ENCODE peak calls at places on chromosomes 2 and 18, in five cellular contexts. One of them, this sample, is unnamed. For H3K4me1, the result is how much of the 10 kb centered on the place peaks cover.

GRCh38 chr2:11680901-11681721 is 11.1 kb upstream of the NTSR2 start:
- DNase-seq in neuronal stem cell: no peak
- DNase-seq in mesenchymal stem cell: no peak
- DNase-seq in H9: no peak
- DNase-seq in IMR-90: no peak
- DNase-seq in this sample: no peak

GRCh38 chr2:72935611-72935957 is 18.3 kb downstream of the EMX1 start:
- DNase-seq in neuronal stem cell: no peak
- DNase-seq in IMR-90: no peak
- DNase-seq in mesenchymal stem cell: no peak
- DNase-seq in H9: no peak
- DNase-seq in this sample: no peak

GRCh38 chr2:136243638-136244557 is 125.9 kb upstream of the CXCR4 start:
- DNase-seq in IMR-90: no peak
- DNase-seq in mesenchymal stem cell: no peak
- DNase-seq in H9: no peak
- DNase-seq in neuronal stem cell: no peak
- DNase-seq in this sample: no peak

GRCh38 chr18:10391506-10391905 is 62.9 kb upstream of the APCDD1 start:
- DNase-seq in neuronal stem cell: no peak
- DNase-seq in mesenchymal stem cell: no peak
- DNase-seq in H9: no peak
- DNase-seq in IMR-90: no peak
- DNase-seq in this sample: no peak

GRCh38 chr18:66813138-66813537 is 209.2 kb upstream of the CDH19 start:
- DNase-seq in mesenchymal stem cell: no peak
- DNase-seq in H9: no peak
- DNase-seq in IMR-90: no peak
- DNase-seq in neuronal stem cell: no peak
- DNase-seq in this sample: no peak

GRCh38 chr2:3101016-3101703 is 276.5 kb downstream of the EIPR1 start:
- DNase-seq in mesenchymal stem cell: no peak
- DNase-seq in H9: no peak
- DNase-seq in neuronal stem cell: no peak
- DNase-seq in IMR-90: no peak
- DNase-seq in this sample: no peak

GRCh38 chr18:49898421-49898820 is 85.1 kb upstream of the ACAA2 start:
- DNase-seq in H9: peak
- DNase-seq in neuronal stem cell: peak
- DNase-seq in IMR-90: peak
- DNase-seq in mesenchymal stem cell: peak
- DNase-seq in this sample: peak

GRCh38 chr2:132923787-132924186 is 253.8 kb upstream of the LYPD1 start:
- DNase-seq in H9: no peak
- DNase-seq in mesenchymal stem cell: no peak
- DNase-seq in neuronal stem cell: no peak
- DNase-seq in IMR-90: peak
- DNase-seq in this sample: no peak

GRCh38 chr2:109210431-109211200 is 81.6 kb downstream of the SH3RF3 start:
- DNase-seq in mesenchymal stem cell: no peak
- DNase-seq in H9: no peak
- DNase-seq in neuronal stem cell: no peak
- DNase-seq in IMR-90: peak
- DNase-seq in this sample: no peak

GRCh38 chr2:109402180-109402579 is 211.6 kb downstream of the SEPTIN10 start:
- DNase-seq in neuronal stem cell: no peak
- DNase-seq in H9: no peak
- DNase-seq in IMR-90: no peak
- DNase-seq in mesenchymal stem cell: peak
- DNase-seq in this sample: no peak

GRCh38 chr2:64263315-64263714 is 119.1 kb upstream of the PELI1 start:
- DNase-seq in neuronal stem cell: no peak
- DNase-seq in mesenchymal stem cell: peak
- DNase-seq in H9: no peak
- DNase-seq in IMR-90: peak
- DNase-seq in this sample: no peak

GRCh38 chr2:216404010-216404618 is 8.2 kb upstream of the SMARCAL1 start:
- DNase-seq in mesenchymal stem cell: peak
- DNase-seq in neuronal stem cell: no peak
- DNase-seq in IMR-90: peak
- DNase-seq in H9: peak
- DNase-seq in this sample: peak

GRCh38 chr18:79399275-79400081 is 3.7 kb downstream of the NFATC1 start:
- DNase-seq in neuronal stem cell: no peak
- DNase-seq in H9: no peak
- DNase-seq in IMR-90: no peak
- DNase-seq in mesenchymal stem cell: no peak
- DNase-seq in this sample: no peak

GRCh38 chr2:230677182-230677946 is 35.3 kb upstream of the CAB39 start:
- DNase-seq in neuronal stem cell: no peak
- DNase-seq in IMR-90: peak
- DNase-seq in mesenchymal stem cell: no peak
- DNase-seq in H9: no peak
- DNase-seq in this sample: no peak

GRCh38 chr2:238106698-238107524 is 6.8 kb downstream of the ESPNL start:
- DNase-seq in neuronal stem cell: no peak
- DNase-seq in mesenchymal stem cell: no peak
- DNase-seq in IMR-90: no peak
- DNase-seq in H9: peak
- DNase-seq in this sample: peak

GRCh38 chr2:233056961-233057605 is 3.1 kb upstream of the INPP5D start:
- DNase-seq in mesenchymal stem cell: no peak
- DNase-seq in IMR-90: no peak
- DNase-seq in neuronal stem cell: no peak
- DNase-seq in H9: no peak
- DNase-seq in this sample: no peak

GRCh38 chr2:33118648-33119047 is 171.9 kb downstream of the LTBP1 start:
- DNase-seq in mesenchymal stem cell: no peak
- DNase-seq in IMR-90: no peak
- DNase-seq in neuronal stem cell: no peak
- DNase-seq in H9: no peak
- DNase-seq in this sample: no peak
- H3K4me1 ChIP-seq in mesenchymal stem cell: under half
- H3K4me1 ChIP-seq in IMR-90: under half
- H3K4me1 ChIP-seq in neuronal stem cell: under half
- H3K4me1 ChIP-seq in H9: under half
- H3K4me1 ChIP-seq in this sample: under half

GRCh38 chr2:173961346-173961705 is 3.8 kb downstream of the SP3 start:
- DNase-seq in mesenchymal stem cell: no peak
- DNase-seq in H9: no peak
- DNase-seq in IMR-90: peak
- DNase-seq in neuronal stem cell: no peak
- DNase-seq in this sample: no peak
- H3K4ac ChIP-seq in mesenchymal stem cell: no peak
- H3K4ac ChIP-seq in H9: no peak
- H3K4ac ChIP-seq in IMR-90: no peak
- H3K4ac ChIP-seq in neuronal stem cell: no peak
- H3K4ac ChIP-seq in this sample: no peak

GRCh38 chr2:121529439-121530209 is 1.1 kb upstream of the RNU4ATAC start:
- DNase-seq in mesenchymal stem cell: peak
- DNase-seq in H9: peak
- DNase-seq in neuronal stem cell: peak
- DNase-seq in IMR-90: peak
- DNase-seq in this sample: no peak
- H3K18ac ChIP-seq in mesenchymal stem cell: peak
- H3K18ac ChIP-seq in H9: no peak
- H3K18ac ChIP-seq in neuronal stem cell: peak
- H3K18ac ChIP-seq in IMR-90: no peak
- H3K18ac ChIP-seq in this sample: peak

DNA sequence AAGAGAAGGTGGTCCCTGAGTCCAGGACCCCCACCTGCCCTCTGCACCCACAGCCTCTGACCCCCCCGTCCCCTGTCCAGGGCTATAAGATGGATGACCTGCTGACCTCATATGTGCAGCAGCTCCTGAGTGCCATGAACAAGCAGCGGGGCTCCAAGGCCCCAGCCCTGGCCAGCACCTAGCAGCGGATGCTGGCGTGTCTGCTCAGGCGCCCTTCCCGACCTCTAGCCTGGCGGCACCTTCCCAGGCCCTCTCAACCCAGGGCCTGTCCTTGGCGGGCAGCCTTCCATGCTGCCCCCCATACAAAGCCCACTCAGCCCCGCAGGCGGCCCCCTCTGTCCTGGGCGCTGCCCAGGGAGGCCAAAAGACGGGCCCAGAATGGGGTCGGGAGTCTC is 8.7 kb upstream of the GPR17 start:
- DNase-seq in neuronal stem cell: no peak
- DNase-seq in mesenchymal stem cell: no peak
- DNase-seq in H9: no peak
- DNase-seq in IMR-90: no peak
- DNase-seq in this sample: no peak
- H3K4me1 ChIP-seq in neuronal stem cell: under half
- H3K4me1 ChIP-seq in mesenchymal stem cell: under half
- H3K4me1 ChIP-seq in H9: under half
- H3K4me1 ChIP-seq in IMR-90: under half
- H3K4me1 ChIP-seq in this sample: under half

DNA sequence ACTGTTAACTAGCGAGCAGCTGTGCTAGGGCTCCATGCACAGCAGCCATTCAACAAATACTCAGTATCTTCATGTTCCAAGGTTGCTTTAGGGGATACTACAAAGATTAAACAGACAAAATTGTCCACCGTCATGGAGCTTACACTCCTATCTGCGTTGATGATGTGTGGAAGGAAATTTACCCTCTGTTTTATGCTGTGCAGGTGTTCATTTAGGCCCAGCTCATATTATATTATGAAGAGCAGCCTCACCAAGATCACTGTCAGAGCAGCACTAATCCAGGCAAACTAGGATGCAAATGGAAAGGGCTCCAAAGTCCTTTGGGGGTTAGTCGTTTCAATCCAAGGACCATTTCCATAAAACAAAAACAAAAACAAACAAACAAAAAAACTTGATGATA is 13.4 kb upstream of the WIPF1 start:
- DNase-seq in mesenchymal stem cell: no peak
- DNase-seq in neuronal stem cell: no peak
- DNase-seq in H9: no peak
- DNase-seq in IMR-90: no peak
- DNase-seq in this sample: no peak
- H3K4ac ChIP-seq in mesenchymal stem cell: no peak
- H3K4ac ChIP-seq in neuronal stem cell: no peak
- H3K4ac ChIP-seq in H9: no peak
- H3K4ac ChIP-seq in IMR-90: no peak
- H3K4ac ChIP-seq in this sample: no peak

This sample was measured in mesendoderm.